ENCODE peak calls at places on chromosomes 11 and 22, in ten cellular contexts. One of them, this sample, is unnamed.

GRCh38 chr11:64643258-64643881 is 52.4 kb downstream of the SLC22A12 start:
- DNase-seq in T-helper 1 cell: no peak
- DNase-seq in Panc1: no peak
- DNase-seq in stimulated activated CD4-positive, alpha-beta T cell treated with anti-CD3 and anti-CD28 coated beads, Interleukin-1b, Interleukin-23, amount 100 ng/mL, for 24 hours: no peak
- DNase-seq in right cardiac atrium: peak
- DNase-seq in COLO829: no peak
- DNase-seq in effector CD4-positive, alpha-beta T cell: no peak
- DNase-seq in endodermal cell: peak
- DNase-seq in B cell: no peak
- DNase-seq in Calu3: no peak
- DNase-seq in this sample: no peak

GRCh38 chr11:122920579-122920978 is 38.0 kb downstream of the JHY start:
- DNase-seq in T-helper 1 cell: no peak
- DNase-seq in Panc1: no peak
- DNase-seq in stimulated activated CD4-positive, alpha-beta T cell treated with anti-CD3 and anti-CD28 coated beads, Interleukin-1b, Interleukin-23, amount 100 ng/mL, for 24 hours: no peak
- DNase-seq in right cardiac atrium: no peak
- DNase-seq in COLO829: no peak
- DNase-seq in effector CD4-positive, alpha-beta T cell: no peak
- DNase-seq in endodermal cell: peak
- DNase-seq in B cell: no peak
- DNase-seq in Calu3: no peak
- DNase-seq in this sample: no peak

GRCh38 chr22:36734171-36735058 is 30.9 kb upstream of the CACNG2 start:
- DNase-seq in T-helper 1 cell: no peak
- DNase-seq in Panc1: no peak
- DNase-seq in stimulated activated CD4-positive, alpha-beta T cell treated with anti-CD3 and anti-CD28 coated beads, Interleukin-1b, Interleukin-23, amount 100 ng/mL, for 24 hours: no peak
- DNase-seq in right cardiac atrium: peak
- DNase-seq in COLO829: no peak
- DNase-seq in effector CD4-positive, alpha-beta T cell: no peak
- DNase-seq in endodermal cell: peak
- DNase-seq in B cell: no peak
- DNase-seq in Calu3: no peak
- DNase-seq in this sample: no peak

GRCh38 chr11:70680781-70681281 is 282.5 kb downstream of the CTTN start:
- DNase-seq in T-helper 1 cell: no peak
- DNase-seq in Panc1: no peak
- DNase-seq in stimulated activated CD4-positive, alpha-beta T cell treated with anti-CD3 and anti-CD28 coated beads, Interleukin-1b, Interleukin-23, amount 100 ng/mL, for 24 hours: no peak
- DNase-seq in right cardiac atrium: peak
- DNase-seq in COLO829: no peak
- DNase-seq in effector CD4-positive, alpha-beta T cell: no peak
- DNase-seq in endodermal cell: no peak
- DNase-seq in B cell: no peak
- DNase-seq in Calu3: no peak
- DNase-seq in this sample: no peak

GRCh38 chr22:46984751-46985506 is 222.5 kb downstream of the TBC1D22A start:
- DNase-seq in T-helper 1 cell: no peak
- DNase-seq in Panc1: no peak
- DNase-seq in stimulated activated CD4-positive, alpha-beta T cell treated with anti-CD3 and anti-CD28 coated beads, Interleukin-1b, Interleukin-23, amount 100 ng/mL, for 24 hours: no peak
- DNase-seq in right cardiac atrium: no peak
- DNase-seq in COLO829: peak
- DNase-seq in effector CD4-positive, alpha-beta T cell: no peak
- DNase-seq in endodermal cell: no peak
- DNase-seq in B cell: no peak
- DNase-seq in Calu3: peak
- DNase-seq in this sample: no peak

GRCh38 chr11:2789331-2789730 is 89.5 kb upstream of the KCNQ1OT1 start:
- DNase-seq in T-helper 1 cell: peak
- DNase-seq in Panc1: no peak
- DNase-seq in stimulated activated CD4-positive, alpha-beta T cell treated with anti-CD3 and anti-CD28 coated beads, Interleukin-1b, Interleukin-23, amount 100 ng/mL, for 24 hours: no peak
- DNase-seq in right cardiac atrium: no peak
- DNase-seq in COLO829: no peak
- DNase-seq in effector CD4-positive, alpha-beta T cell: no peak
- DNase-seq in endodermal cell: no peak
- DNase-seq in B cell: peak
- DNase-seq in Calu3: no peak
- DNase-seq in this sample: no peak

GRCh38 chr11:13661074-13661623 is 7.3 kb upstream of the FAR1 start:
- DNase-seq in T-helper 1 cell: no peak
- DNase-seq in Panc1: no peak
- DNase-seq in stimulated activated CD4-positive, alpha-beta T cell treated with anti-CD3 and anti-CD28 coated beads, Interleukin-1b, Interleukin-23, amount 100 ng/mL, for 24 hours: no peak
- DNase-seq in right cardiac atrium: no peak
- DNase-seq in COLO829: no peak
- DNase-seq in effector CD4-positive, alpha-beta T cell: no peak
- DNase-seq in endodermal cell: no peak
- DNase-seq in B cell: no peak
- DNase-seq in Calu3: no peak
- DNase-seq in this sample: no peak

GRCh38 chr11:1153951-1154487 is 3.7 kb upstream of the MUC5AC start:
- DNase-seq in T-helper 1 cell: no peak
- DNase-seq in Panc1: peak
- DNase-seq in stimulated activated CD4-positive, alpha-beta T cell treated with anti-CD3 and anti-CD28 coated beads, Interleukin-1b, Interleukin-23, amount 100 ng/mL, for 24 hours: no peak
- DNase-seq in right cardiac atrium: no peak
- DNase-seq in COLO829: peak
- DNase-seq in effector CD4-positive, alpha-beta T cell: no peak
- DNase-seq in endodermal cell: peak
- DNase-seq in B cell: no peak
- DNase-seq in Calu3: peak
- DNase-seq in this sample: peak

GRCh38 chr11:127018683-127019279 is 18.2 kb upstream of the KIRREL3 start:
- DNase-seq in T-helper 1 cell: no peak
- DNase-seq in Panc1: no peak
- DNase-seq in stimulated activated CD4-positive, alpha-beta T cell treated with anti-CD3 and anti-CD28 coated beads, Interleukin-1b, Interleukin-23, amount 100 ng/mL, for 24 hours: no peak
- DNase-seq in right cardiac atrium: no peak
- DNase-seq in COLO829: no peak
- DNase-seq in effector CD4-positive, alpha-beta T cell: no peak
- DNase-seq in endodermal cell: no peak
- DNase-seq in B cell: no peak
- DNase-seq in Calu3: no peak
- DNase-seq in this sample: no peak

GRCh38 chr22:49480340-49480739 is 347.3 kb downstream of the BRD1 start:
- DNase-seq in T-helper 1 cell: no peak
- DNase-seq in Panc1: no peak
- DNase-seq in stimulated activated CD4-positive, alpha-beta T cell treated with anti-CD3 and anti-CD28 coated beads, Interleukin-1b, Interleukin-23, amount 100 ng/mL, for 24 hours: no peak
- DNase-seq in right cardiac atrium: no peak
- DNase-seq in COLO829: no peak
- DNase-seq in effector CD4-positive, alpha-beta T cell: no peak
- DNase-seq in endodermal cell: no peak
- DNase-seq in B cell: no peak
- DNase-seq in Calu3: no peak
- DNase-seq in this sample: no peak

GRCh38 chr22:25069758-25070461 is 117.4 kb downstream of the KIAA1671 start:
- DNase-seq in T-helper 1 cell: no peak
- DNase-seq in Panc1: no peak
- DNase-seq in stimulated activated CD4-positive, alpha-beta T cell treated with anti-CD3 and anti-CD28 coated beads, Interleukin-1b, Interleukin-23, amount 100 ng/mL, for 24 hours: no peak
- DNase-seq in right cardiac atrium: peak
- DNase-seq in COLO829: no peak
- DNase-seq in effector CD4-positive, alpha-beta T cell: no peak
- DNase-seq in endodermal cell: no peak
- DNase-seq in B cell: no peak
- DNase-seq in Calu3: no peak
- DNase-seq in this sample: no peak

GRCh38 chr22:23397008-23397617 is 183.0 kb downstream of the IGLL1 start:
- DNase-seq in T-helper 1 cell: no peak
- DNase-seq in Panc1: no peak
- DNase-seq in stimulated activated CD4-positive, alpha-beta T cell treated with anti-CD3 and anti-CD28 coated beads, Interleukin-1b, Interleukin-23, amount 100 ng/mL, for 24 hours: no peak
- DNase-seq in right cardiac atrium: no peak
- DNase-seq in COLO829: no peak
- DNase-seq in effector CD4-positive, alpha-beta T cell: no peak
- DNase-seq in endodermal cell: no peak
- DNase-seq in B cell: no peak
- DNase-seq in Calu3: no peak
- DNase-seq in this sample: no peak

GRCh38 chr11:31882951-31883392 is 71.8 kb upstream of the PAX6 start:
- DNase-seq in T-helper 1 cell: no peak
- DNase-seq in Panc1: no peak
- DNase-seq in stimulated activated CD4-positive, alpha-beta T cell treated with anti-CD3 and anti-CD28 coated beads, Interleukin-1b, Interleukin-23, amount 100 ng/mL, for 24 hours: no peak
- DNase-seq in right cardiac atrium: no peak
- DNase-seq in COLO829: no peak
- DNase-seq in effector CD4-positive, alpha-beta T cell: no peak
- DNase-seq in endodermal cell: peak
- DNase-seq in B cell: no peak
- DNase-seq in Calu3: no peak
- DNase-seq in this sample: no peak

GRCh38 chr22:31143537-31143936 is 3.2 kb upstream of the PLA2G3 start:
- DNase-seq in T-helper 1 cell: no peak
- DNase-seq in Panc1: no peak
- DNase-seq in stimulated activated CD4-positive, alpha-beta T cell treated with anti-CD3 and anti-CD28 coated beads, Interleukin-1b, Interleukin-23, amount 100 ng/mL, for 24 hours: no peak
- DNase-seq in right cardiac atrium: no peak
- DNase-seq in COLO829: no peak
- DNase-seq in effector CD4-positive, alpha-beta T cell: no peak
- DNase-seq in endodermal cell: peak
- DNase-seq in B cell: no peak
- DNase-seq in Calu3: no peak
- DNase-seq in this sample: no peak

GRCh38 chr11:63673579-63673978 is 2.4 kb upstream of the ATL3 start:
- DNase-seq in T-helper 1 cell: no peak
- DNase-seq in Panc1: no peak
- DNase-seq in stimulated activated CD4-positive, alpha-beta T cell treated with anti-CD3 and anti-CD28 coated beads, Interleukin-1b, Interleukin-23, amount 100 ng/mL, for 24 hours: no peak
- DNase-seq in right cardiac atrium: no peak
- DNase-seq in COLO829: no peak
- DNase-seq in effector CD4-positive, alpha-beta T cell: no peak
- DNase-seq in endodermal cell: peak
- DNase-seq in B cell: no peak
- DNase-seq in Calu3: no peak
- DNase-seq in this sample: no peak

GRCh38 chr22:27144345-27144744 is 487.0 kb downstream of the MIAT start:
- DNase-seq in T-helper 1 cell: no peak
- DNase-seq in Panc1: no peak
- DNase-seq in stimulated activated CD4-positive, alpha-beta T cell treated with anti-CD3 and anti-CD28 coated beads, Interleukin-1b, Interleukin-23, amount 100 ng/mL, for 24 hours: no peak
- DNase-seq in right cardiac atrium: no peak
- DNase-seq in COLO829: no peak
- DNase-seq in effector CD4-positive, alpha-beta T cell: no peak
- DNase-seq in endodermal cell: peak
- DNase-seq in B cell: no peak
- DNase-seq in Calu3: no peak
- DNase-seq in this sample: no peak

GRCh38 chr11:8257003-8257664 is 6.5 kb downstream of the LMO1 start:
- DNase-seq in T-helper 1 cell: no peak
- DNase-seq in Panc1: no peak
- DNase-seq in stimulated activated CD4-positive, alpha-beta T cell treated with anti-CD3 and anti-CD28 coated beads, Interleukin-1b, Interleukin-23, amount 100 ng/mL, for 24 hours: no peak
- DNase-seq in right cardiac atrium: no peak
- DNase-seq in COLO829: no peak
- DNase-seq in effector CD4-positive, alpha-beta T cell: no peak
- DNase-seq in endodermal cell: no peak
- DNase-seq in B cell: peak
- DNase-seq in Calu3: no peak
- DNase-seq in this sample: no peak

GRCh38 chr22:26065847-26066246 is 103.4 kb upstream of the SEZ6L start:
- DNase-seq in T-helper 1 cell: no peak
- DNase-seq in Panc1: no peak
- DNase-seq in stimulated activated CD4-positive, alpha-beta T cell treated with anti-CD3 and anti-CD28 coated beads, Interleukin-1b, Interleukin-23, amount 100 ng/mL, for 24 hours: no peak
- DNase-seq in right cardiac atrium: no peak
- DNase-seq in COLO829: no peak
- DNase-seq in effector CD4-positive, alpha-beta T cell: no peak
- DNase-seq in endodermal cell: no peak
- DNase-seq in B cell: no peak
- DNase-seq in Calu3: no peak
- DNase-seq in this sample: no peak

GRCh38 chr11:68036717-68037239 is 2.0 kb upstream of the TCIRG1 start:
- DNase-seq in T-helper 1 cell: no peak
- DNase-seq in Panc1: no peak
- DNase-seq in stimulated activated CD4-positive, alpha-beta T cell treated with anti-CD3 and anti-CD28 coated beads, Interleukin-1b, Interleukin-23, amount 100 ng/mL, for 24 hours: no peak
- DNase-seq in right cardiac atrium: peak
- DNase-seq in COLO829: no peak
- DNase-seq in effector CD4-positive, alpha-beta T cell: no peak
- DNase-seq in endodermal cell: no peak
- DNase-seq in B cell: no peak
- DNase-seq in Calu3: no peak
- DNase-seq in this sample: no peak

GRCh38 chr11:15288801-15289342 is 174.1 kb downstream of the INSC start:
- DNase-seq in T-helper 1 cell: no peak
- DNase-seq in Panc1: no peak
- DNase-seq in stimulated activated CD4-positive, alpha-beta T cell treated with anti-CD3 and anti-CD28 coated beads, Interleukin-1b, Interleukin-23, amount 100 ng/mL, for 24 hours: no peak
- DNase-seq in right cardiac atrium: no peak
- DNase-seq in COLO829: no peak
- DNase-seq in effector CD4-positive, alpha-beta T cell: no peak
- DNase-seq in endodermal cell: no peak
- DNase-seq in B cell: no peak
- DNase-seq in Calu3: no peak
- DNase-seq in this sample: no peak

GRCh38 chr11:119196833-119197483 is 9.2 kb upstream of the CBL start:
- DNase-seq in T-helper 1 cell: no peak
- DNase-seq in Panc1: peak
- DNase-seq in stimulated activated CD4-positive, alpha-beta T cell treated with anti-CD3 and anti-CD28 coated beads, Interleukin-1b, Interleukin-23, amount 100 ng/mL, for 24 hours: peak
- DNase-seq in right cardiac atrium: no peak
- DNase-seq in COLO829: peak
- DNase-seq in effector CD4-positive, alpha-beta T cell: peak
- DNase-seq in endodermal cell: peak
- DNase-seq in B cell: peak
- DNase-seq in Calu3: peak
- DNase-seq in this sample: peak

GRCh38 chr22:47715866-47716578 is 953.6 kb downstream of the TBC1D22A start:
- DNase-seq in T-helper 1 cell: no peak
- DNase-seq in Panc1: no peak
- DNase-seq in stimulated activated CD4-positive, alpha-beta T cell treated with anti-CD3 and anti-CD28 coated beads, Interleukin-1b, Interleukin-23, amount 100 ng/mL, for 24 hours: no peak
- DNase-seq in right cardiac atrium: no peak
- DNase-seq in COLO829: no peak
- DNase-seq in effector CD4-positive, alpha-beta T cell: no peak
- DNase-seq in endodermal cell: no peak
- DNase-seq in B cell: no peak
- DNase-seq in Calu3: no peak
- DNase-seq in this sample: no peak

GRCh38 chr11:78313898-78314297 is 103.7 kb downstream of the GAB2 start:
- DNase-seq in T-helper 1 cell: no peak
- DNase-seq in Panc1: no peak
- DNase-seq in stimulated activated CD4-positive, alpha-beta T cell treated with anti-CD3 and anti-CD28 coated beads, Interleukin-1b, Interleukin-23, amount 100 ng/mL, for 24 hours: no peak
- DNase-seq in right cardiac atrium: no peak
- DNase-seq in COLO829: no peak
- DNase-seq in effector CD4-positive, alpha-beta T cell: no peak
- DNase-seq in endodermal cell: no peak
- DNase-seq in B cell: no peak
- DNase-seq in Calu3: no peak
- DNase-seq in this sample: peak

GRCh38 chr11:94786264-94787126 is 18.3 kb downstream of the AMOTL1 start:
- DNase-seq in T-helper 1 cell: no peak
- DNase-seq in Panc1: no peak
- DNase-seq in stimulated activated CD4-positive, alpha-beta T cell treated with anti-CD3 and anti-CD28 coated beads, Interleukin-1b, Interleukin-23, amount 100 ng/mL, for 24 hours: no peak
- DNase-seq in right cardiac atrium: peak
- DNase-seq in COLO829: no peak
- DNase-seq in effector CD4-positive, alpha-beta T cell: no peak
- DNase-seq in endodermal cell: peak
- DNase-seq in B cell: no peak
- DNase-seq in Calu3: peak
- DNase-seq in this sample: peak

GRCh38 chr11:2950825-2951224 is 21.6 kb upstream of the PHLDA2 start:
- DNase-seq in T-helper 1 cell: no peak
- DNase-seq in Panc1: no peak
- DNase-seq in stimulated activated CD4-positive, alpha-beta T cell treated with anti-CD3 and anti-CD28 coated beads, Interleukin-1b, Interleukin-23, amount 100 ng/mL, for 24 hours: no peak
- DNase-seq in right cardiac atrium: no peak
- DNase-seq in COLO829: no peak
- DNase-seq in effector CD4-positive, alpha-beta T cell: no peak
- DNase-seq in endodermal cell: no peak
- DNase-seq in B cell: no peak
- DNase-seq in Calu3: no peak
- DNase-seq in this sample: no peak

GRCh38 chr22:50208430-50208938 is 7.7 kb downstream of the SELENOO start:
- DNase-seq in T-helper 1 cell: no peak
- DNase-seq in Panc1: no peak
- DNase-seq in stimulated activated CD4-positive, alpha-beta T cell treated with anti-CD3 and anti-CD28 coated beads, Interleukin-1b, Interleukin-23, amount 100 ng/mL, for 24 hours: no peak
- DNase-seq in right cardiac atrium: no peak
- DNase-seq in COLO829: no peak
- DNase-seq in effector CD4-positive, alpha-beta T cell: no peak
- DNase-seq in endodermal cell: no peak
- DNase-seq in B cell: no peak
- DNase-seq in Calu3: no peak
- DNase-seq in this sample: no peak

GRCh38 chr11:130068986-130069683 is 559 bp upstream of the APLP2 start:
- DNase-seq in T-helper 1 cell: no peak
- DNase-seq in Panc1: peak
- DNase-seq in stimulated activated CD4-positive, alpha-beta T cell treated with anti-CD3 and anti-CD28 coated beads, Interleukin-1b, Interleukin-23, amount 100 ng/mL, for 24 hours: peak
- DNase-seq in right cardiac atrium: peak
- DNase-seq in COLO829: peak
- DNase-seq in effector CD4-positive, alpha-beta T cell: peak
- DNase-seq in endodermal cell: peak
- DNase-seq in B cell: peak
- DNase-seq in Calu3: peak
- DNase-seq in this sample: peak

GRCh38 chr22:30908051-30908461 is 60.5 kb downstream of the MORC2 start:
- DNase-seq in T-helper 1 cell: no peak
- DNase-seq in Panc1: no peak
- DNase-seq in stimulated activated CD4-positive, alpha-beta T cell treated with anti-CD3 and anti-CD28 coated beads, Interleukin-1b, Interleukin-23, amount 100 ng/mL, for 24 hours: no peak
- DNase-seq in right cardiac atrium: no peak
- DNase-seq in COLO829: no peak
- DNase-seq in effector CD4-positive, alpha-beta T cell: no peak
- DNase-seq in endodermal cell: no peak
- DNase-seq in B cell: no peak
- DNase-seq in Calu3: no peak
- DNase-seq in this sample: no peak

This sample was measured in foreskin melanocyte.